ENCODE peak calls at places on chromosomes 6 and 20, in five cellular contexts. One of them, this sample, is unnamed.

GRCh38 chr6:145569140-145569539 is 166.2 kb downstream of the EPM2A start:
- DNase-seq in small intestine: no peak
- DNase-seq in uterus: no peak
- DNase-seq in brain microvascular endothelial cell: peak; percentile 11
- DNase-seq in ovary: no peak
- DNase-seq in this sample: no peak

GRCh38 chr20:53945478-53945877 is 124.9 kb downstream of the BCAS1 start:
- DNase-seq in ovary: no peak
- DNase-seq in brain microvascular endothelial cell: no peak
- DNase-seq in small intestine: no peak
- DNase-seq in uterus: no peak
- DNase-seq in this sample: no peak

GRCh38 chr20:47857994-47858557 is 72.8 kb upstream of the SULF2 start:
- DNase-seq in ovary: no peak
- DNase-seq in small intestine: no peak
- DNase-seq in uterus: peak; percentile 90
- DNase-seq in brain microvascular endothelial cell: no peak
- DNase-seq in this sample: peak; percentile 57

GRCh38 chr6:33710296-33711121 is 991 bp downstream of the UQCC2 start:
- DNase-seq in ovary: no peak
- DNase-seq in brain microvascular endothelial cell: no peak
- DNase-seq in uterus: no peak
- DNase-seq in small intestine: no peak
- DNase-seq in this sample: no peak

GRCh38 chr6:45759134-45759849 is 256.4 kb downstream of the CLIC5 start:
- DNase-seq in brain microvascular endothelial cell: no peak
- DNase-seq in ovary: no peak
- DNase-seq in small intestine: no peak
- DNase-seq in uterus: no peak
- DNase-seq in this sample: no peak

GRCh38 chr6:26234421-26235239 is 130.4 kb upstream of the BTN3A2 start:
- DNase-seq in small intestine: peak; percentile 94
- DNase-seq in uterus: peak; percentile 75
- DNase-seq in ovary: no peak
- DNase-seq in brain microvascular endothelial cell: peak; percentile 75
- DNase-seq in this sample: peak; percentile 85

GRCh38 chr6:107398005-107398404 is 61.4 kb downstream of the PDSS2 start:
- DNase-seq in uterus: no peak
- DNase-seq in brain microvascular endothelial cell: no peak
- DNase-seq in small intestine: no peak
- DNase-seq in ovary: no peak
- DNase-seq in this sample: no peak

GRCh38 chr6:15481892-15482291 is 180.9 kb downstream of the DTNBP1 start:
- DNase-seq in ovary: no peak
- DNase-seq in small intestine: no peak
- DNase-seq in brain microvascular endothelial cell: no peak
- DNase-seq in uterus: no peak
- DNase-seq in this sample: peak; percentile 27

GRCh38 chr20:18533978-18534644 is 26.4 kb downstream of the SEC23B start:
- DNase-seq in uterus: no peak
- DNase-seq in small intestine: no peak
- DNase-seq in ovary: no peak
- DNase-seq in brain microvascular endothelial cell: no peak
- DNase-seq in this sample: no peak

DNA sequence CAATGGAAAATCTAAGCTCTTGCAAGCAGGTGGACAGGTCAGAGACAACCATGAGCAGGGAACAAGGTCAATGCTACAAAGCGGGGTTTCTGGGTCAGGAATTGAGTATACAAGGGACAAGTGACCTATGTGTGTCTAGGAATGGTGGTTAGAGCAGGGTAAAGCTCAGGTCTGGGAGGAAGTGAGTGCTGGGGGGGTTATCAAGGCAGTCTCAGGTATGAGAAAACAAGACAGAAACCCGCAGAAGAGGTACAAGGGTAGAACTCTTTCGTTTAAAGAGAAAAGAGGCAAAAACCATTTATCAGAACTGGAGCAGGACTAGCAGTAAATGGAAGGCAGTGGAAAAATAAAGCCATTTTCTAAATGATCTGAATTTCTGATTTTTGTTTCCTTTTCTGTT is 298.4 kb downstream of the ALDH8A1 start:
- DNase-seq in small intestine: no peak
- DNase-seq in brain microvascular endothelial cell: no peak
- DNase-seq in ovary: no peak
- DNase-seq in uterus: no peak
- DNase-seq in this sample: no peak
- H3K27ac ChIP-seq in small intestine: no peak overlapping the region
- H3K27ac ChIP-seq in brain microvascular endothelial cell: no peak overlapping the region
- H3K27ac ChIP-seq in ovary: no peak overlapping the region
- H3K27ac ChIP-seq in uterus: no peak overlapping the region
- H3K27ac ChIP-seq in this sample: no peak overlapping the region

DNA sequence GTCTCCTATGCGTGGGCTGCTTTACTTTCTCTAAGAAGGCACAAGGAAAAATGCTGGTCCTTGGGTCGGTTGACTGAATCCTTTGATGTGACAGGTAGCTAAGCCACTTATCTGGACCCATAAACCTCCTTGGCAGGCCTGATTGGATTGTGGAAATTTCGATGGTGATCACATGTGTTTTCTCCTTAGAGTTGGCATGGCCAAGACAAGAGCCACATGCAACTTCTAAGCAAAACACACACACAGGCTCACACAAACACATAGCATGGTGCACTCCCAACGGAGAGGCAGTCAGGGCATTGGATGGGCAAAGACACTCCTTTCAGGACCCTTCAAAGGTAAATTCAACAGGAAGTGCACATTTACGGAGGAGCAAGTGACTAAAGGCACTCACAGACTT is 95.2 kb downstream of the PSMG4 start:
- DNase-seq in brain microvascular endothelial cell: no peak
- DNase-seq in ovary: no peak
- DNase-seq in uterus: no peak
- DNase-seq in small intestine: no peak
- DNase-seq in this sample: no peak
- H3K27ac ChIP-seq in brain microvascular endothelial cell: no peak overlapping the region
- H3K27ac ChIP-seq in ovary: no peak overlapping the region
- H3K27ac ChIP-seq in uterus: peak overlapping the region; percentile 96
- H3K27ac ChIP-seq in small intestine: no peak overlapping the region
- H3K27ac ChIP-seq in this sample: no peak overlapping the region

GRCh38 chr6:5652738-5653137 is 354.0 kb downstream of the NRN1 start:
- DNase-seq in brain microvascular endothelial cell: no peak
- DNase-seq in uterus: no peak
- DNase-seq in ovary: no peak
- DNase-seq in small intestine: no peak
- DNase-seq in this sample: no peak
- H3K27ac ChIP-seq in brain microvascular endothelial cell: no peak overlapping the region
- H3K27ac ChIP-seq in uterus: no peak overlapping the region
- H3K27ac ChIP-seq in ovary: no peak overlapping the region
- H3K27ac ChIP-seq in small intestine: no peak overlapping the region
- H3K27ac ChIP-seq in this sample: no peak overlapping the region

GRCh38 chr6:53625315-53625714 is 40.2 kb downstream of the KLHL31 start:
- DNase-seq in brain microvascular endothelial cell: no peak
- DNase-seq in small intestine: no peak
- DNase-seq in uterus: no peak
- DNase-seq in ovary: no peak
- DNase-seq in this sample: no peak

GRCh38 chr6:53627391-53628218 is 38.0 kb downstream of the KLHL31 start:
- DNase-seq in small intestine: no peak
- DNase-seq in ovary: no peak
- DNase-seq in uterus: no peak
- DNase-seq in brain microvascular endothelial cell: no peak
- DNase-seq in this sample: peak; percentile 70

GRCh38 chr6:53624491-53624890 is 41.1 kb downstream of the KLHL31 start:
- DNase-seq in small intestine: no peak
- DNase-seq in brain microvascular endothelial cell: no peak
- DNase-seq in ovary: no peak
- DNase-seq in uterus: no peak
- DNase-seq in this sample: no peak

GRCh38 chr6:53628354-53629119 is 37.0 kb downstream of the KLHL31 start:
- DNase-seq in uterus: peak; percentile 73
- DNase-seq in small intestine: no peak
- DNase-seq in brain microvascular endothelial cell: no peak
- DNase-seq in ovary: no peak
- DNase-seq in this sample: peak; percentile 94

DNA sequence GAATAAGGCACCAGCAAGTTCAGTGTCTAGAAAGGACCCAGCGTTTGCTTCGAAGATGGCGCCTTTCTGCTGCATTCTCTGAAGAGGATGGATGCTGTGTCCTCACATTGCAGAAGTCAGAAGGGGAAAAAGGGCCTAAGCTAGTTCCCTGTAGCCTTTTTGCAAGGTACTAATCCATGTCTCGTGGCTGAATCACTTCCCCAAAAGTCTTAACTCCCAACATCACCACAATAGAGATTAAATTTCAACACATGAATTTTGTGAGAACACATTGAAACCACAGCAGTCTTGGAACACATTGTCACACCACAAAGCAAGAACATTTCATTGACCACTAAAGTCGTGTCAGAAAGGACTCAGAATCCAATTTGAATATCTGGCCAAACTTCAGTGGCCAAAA is 42.1 kb downstream of the KLHL31 start:
- DNase-seq in small intestine: no peak
- DNase-seq in brain microvascular endothelial cell: no peak
- DNase-seq in ovary: no peak
- DNase-seq in uterus: no peak
- DNase-seq in this sample: peak; percentile 83
- H3K27ac ChIP-seq in small intestine: no peak overlapping the region
- H3K27ac ChIP-seq in brain microvascular endothelial cell: no peak overlapping the region
- H3K27ac ChIP-seq in ovary: no peak overlapping the region
- H3K27ac ChIP-seq in uterus: no peak overlapping the region
- H3K27ac ChIP-seq in this sample: peak overlapping the region; percentile 83

GRCh38 chr6:156850356-156850755 is 73.2 kb downstream of the ARID1B start:
- DNase-seq in uterus: no peak
- DNase-seq in ovary: no peak
- DNase-seq in brain microvascular endothelial cell: no peak
- DNase-seq in small intestine: no peak
- DNase-seq in this sample: no peak

GRCh38 chr6:156846845-156847599 is 69.8 kb downstream of the ARID1B start:
- DNase-seq in ovary: no peak
- DNase-seq in brain microvascular endothelial cell: no peak
- DNase-seq in small intestine: no peak
- DNase-seq in uterus: no peak
- DNase-seq in this sample: no peak

GRCh38 chr6:156849806-156850205 is 72.6 kb downstream of the ARID1B start:
- DNase-seq in uterus: no peak
- DNase-seq in ovary: no peak
- DNase-seq in small intestine: no peak
- DNase-seq in brain microvascular endothelial cell: no peak
- DNase-seq in this sample: no peak

GRCh38 chr6:156848123-156848522 is 70.9 kb downstream of the ARID1B start:
- DNase-seq in small intestine: no peak
- DNase-seq in brain microvascular endothelial cell: no peak
- DNase-seq in uterus: no peak
- DNase-seq in ovary: peak; percentile 44
- DNase-seq in this sample: no peak

DNA sequence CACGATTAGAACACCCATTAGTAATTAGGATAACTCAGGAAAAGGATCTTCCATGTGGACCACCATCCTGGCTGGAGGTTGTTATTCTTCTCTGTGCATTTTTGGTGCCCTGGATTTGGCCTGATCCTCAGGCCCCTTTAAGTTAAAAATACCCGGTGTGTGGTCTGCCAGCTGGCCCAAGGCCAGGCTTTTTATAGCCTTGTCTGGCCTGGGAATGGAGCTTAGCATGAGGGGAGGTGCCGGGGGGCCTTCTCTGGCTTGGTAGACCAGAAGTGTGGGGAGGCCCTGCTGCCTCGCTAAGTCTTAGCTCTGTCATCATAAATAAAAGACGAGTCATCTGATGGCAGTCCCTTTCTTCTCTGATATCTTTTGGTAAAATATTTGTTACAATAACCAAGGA is 71.4 kb downstream of the ARID1B start:
- DNase-seq in brain microvascular endothelial cell: no peak
- DNase-seq in uterus: peak; percentile 47
- DNase-seq in small intestine: no peak
- DNase-seq in ovary: peak; percentile 76
- DNase-seq in this sample: no peak
- H3K27ac ChIP-seq in brain microvascular endothelial cell: no peak overlapping the region
- H3K27ac ChIP-seq in uterus: peak overlapping the region; percentile 35
- H3K27ac ChIP-seq in small intestine: no peak overlapping the region
- H3K27ac ChIP-seq in ovary: no peak overlapping the region
- H3K27ac ChIP-seq in this sample: no peak overlapping the region

GRCh38 chr6:63663882-63664281 is 28.3 kb downstream of the PHF3 start:
- DNase-seq in uterus: no peak
- DNase-seq in ovary: no peak
- DNase-seq in small intestine: peak; percentile 8
- DNase-seq in brain microvascular endothelial cell: no peak
- DNase-seq in this sample: no peak

GRCh38 chr6:63661769-63662168 is 26.2 kb downstream of the PHF3 start:
- DNase-seq in ovary: no peak
- DNase-seq in brain microvascular endothelial cell: no peak
- DNase-seq in uterus: no peak
- DNase-seq in small intestine: no peak
- DNase-seq in this sample: no peak

GRCh38 chr6:63660737-63661136 is 25.1 kb downstream of the PHF3 start:
- DNase-seq in uterus: no peak
- DNase-seq in small intestine: no peak
- DNase-seq in ovary: no peak
- DNase-seq in brain microvascular endothelial cell: no peak
- DNase-seq in this sample: no peak

DNA sequence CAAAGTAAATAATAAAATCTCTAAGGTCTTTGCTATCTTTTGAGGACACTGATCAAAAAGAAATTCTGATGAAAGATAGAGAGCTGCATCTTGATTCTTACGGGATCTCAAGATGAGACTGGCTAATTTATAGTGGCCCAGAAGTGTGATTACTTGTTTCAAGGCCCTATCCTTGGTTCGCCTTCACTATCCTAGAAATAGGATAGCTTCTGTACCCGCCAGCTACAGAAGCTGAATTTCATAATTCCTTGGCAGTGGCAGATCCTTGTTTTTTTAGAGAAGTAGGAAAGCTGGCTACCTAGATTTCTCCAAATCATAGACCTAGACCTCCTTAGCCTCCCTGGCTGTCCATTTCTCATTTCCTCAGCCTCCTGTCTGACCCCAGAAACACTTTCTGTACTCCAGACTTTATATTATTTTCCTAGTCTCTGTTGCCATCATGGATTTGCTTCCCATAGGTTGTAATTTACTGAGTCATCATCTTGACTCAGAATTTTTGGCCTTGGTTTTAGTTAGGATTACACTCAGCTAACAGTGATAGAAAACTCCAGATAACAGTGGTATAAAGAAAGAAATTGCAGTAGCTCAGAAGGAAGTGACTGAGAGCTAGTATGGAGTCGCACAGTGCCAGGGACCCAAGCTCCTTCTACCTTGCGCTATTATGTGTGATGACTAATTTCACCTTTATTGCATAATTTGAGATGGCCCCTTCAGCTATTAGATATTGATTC is 27.7 kb downstream of the PHF3 start:
- DNase-seq in small intestine: peak; percentile 65
- DNase-seq in ovary: no peak
- DNase-seq in uterus: no peak
- DNase-seq in brain microvascular endothelial cell: peak; percentile 62
- DNase-seq in this sample: peak; percentile 68
- H3K27ac ChIP-seq in small intestine: no peak overlapping the region
- H3K27ac ChIP-seq in ovary: no peak overlapping the region
- H3K27ac ChIP-seq in uterus: no peak overlapping the region
- H3K27ac ChIP-seq in brain microvascular endothelial cell: peak overlapping the region; percentile 86
- H3K27ac ChIP-seq in this sample: no peak overlapping the region

DNA sequence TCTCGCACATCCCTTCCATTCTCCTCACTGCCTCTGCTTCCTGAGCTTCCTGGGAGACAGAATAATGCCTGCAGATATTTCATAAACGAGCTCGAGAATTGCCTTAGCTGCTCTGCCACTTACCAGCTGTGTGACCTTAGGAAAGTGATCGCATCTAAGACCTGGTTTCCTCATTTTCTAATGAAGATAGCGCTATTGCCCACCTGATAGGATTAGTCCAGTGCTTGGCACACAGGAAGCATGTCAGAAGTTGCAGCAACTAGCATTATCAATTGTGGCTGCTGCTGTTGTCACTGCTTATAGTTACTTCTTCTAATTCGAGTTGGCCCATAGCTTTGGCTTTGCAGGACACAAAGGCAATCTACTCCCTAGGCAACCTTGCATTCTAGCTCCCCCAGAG is 305.5 kb upstream of the SGK1 start:
- DNase-seq in ovary: no peak
- DNase-seq in brain microvascular endothelial cell: no peak
- DNase-seq in small intestine: no peak
- DNase-seq in uterus: no peak
- DNase-seq in this sample: no peak
- H3K27ac ChIP-seq in ovary: no peak overlapping the region
- H3K27ac ChIP-seq in brain microvascular endothelial cell: no peak overlapping the region
- H3K27ac ChIP-seq in small intestine: no peak overlapping the region
- H3K27ac ChIP-seq in uterus: no peak overlapping the region
- H3K27ac ChIP-seq in this sample: peak overlapping the region; percentile 94

This sample was measured in mammary epithelial cell.